ENCODE peak calls at places on chromosomes 2 and 18, in ten cellular contexts. O, W, N, T, R, A, K, J, M and P are unnamed samples.

GRCh38 chr2:215454519-215454918 is 18.7 kb upstream of the FN1 start:
- DNase-seq in O (no peak), W (no peak), N (no peak), T (peak; percentile 12), R (no peak), A (peak; percentile 11), K (no peak), J (no peak), M (peak; percentile 12), P (no peak)

GRCh38 chr2:43220229-43220981 is 6.0 kb downstream of the ZFP36L2 start:
- DNase-seq in O (no peak), W (no peak), N (no peak), T (no peak), R (no peak), A (no peak), K (no peak), J (no peak), M (peak; percentile 84), P (no peak)

GRCh38 chr2:158457826-158458616 is 1.3 kb downstream of the PKP4 start:
- DNase-seq in O (no peak), W (no peak), N (no peak), T (peak; percentile 94), R (no peak), A (peak; percentile 83), K (peak; percentile 56), J (peak; percentile 93), M (peak; percentile 66), P (peak; percentile 32)

GRCh38 chr2:41546031-41546430 is 501.8 kb upstream of the PKDCC start:
- DNase-seq in O (no peak), W (no peak), N (no peak), T (no peak), R (no peak), A (no peak), K (no peak), J (no peak), M (no peak), P (no peak)

GRCh38 chr2:29071032-29071975 is 3.0 kb downstream of the PCARE start:
- DNase-seq in O (no peak), W (no peak), N (no peak), T (no peak), R (no peak), A (no peak), K (no peak), J (no peak), M (no peak), P (no peak)

GRCh38 chr18:47911877-47912276 is 18.6 kb downstream of the SMAD2 start:
- DNase-seq in O (no peak), W (no peak), N (no peak), T (no peak), R (no peak), A (no peak), K (no peak), J (no peak), M (peak; percentile 56), P (no peak)

GRCh38 chr18:58603365-58604067 is 25.4 kb downstream of the ALPK2 start:
- DNase-seq in O (no peak), W (no peak), N (no peak), T (peak; percentile 60), R (no peak), A (no peak), K (no peak), J (no peak), M (peak; percentile 56), P (no peak)

GRCh38 chr18:12376034-12376717 is 851 bp downstream of the AFG3L2 start:
- DNase-seq in O (no peak), W (no peak), N (no peak), T (no peak), R (no peak), A (no peak), K (no peak), J (peak; percentile 76), M (peak; percentile 54), P (peak; percentile 7)

GRCh38 chr2:98180456-98180855 is 93.5 kb downstream of the VWA3B start:
- DNase-seq in O (no peak), W (no peak), N (no peak), T (no peak), R (no peak), A (no peak), K (no peak), J (no peak), M (no peak), P (no peak)

GRCh38 chr2:177056540-177056939 is 156.1 kb upstream of the HNRNPA3 start:
- DNase-seq in O (no peak), W (no peak), N (no peak), T (no peak), R (no peak), A (no peak), K (no peak), J (no peak), M (no peak), P (no peak)

GRCh38 chr2:20300656-20301055 is 50.0 kb downstream of the PUM2 start:
- DNase-seq in O (no peak), W (no peak), N (no peak), T (no peak), R (no peak), A (no peak), K (no peak), J (no peak), M (no peak), P (no peak)

GRCh38 chr2:162840598-162841246 is 2.2 kb upstream of the KCNH7 start:
- DNase-seq in O (no peak), W (no peak), N (no peak), T (peak; percentile 78), R (peak; percentile 20), A (peak; percentile 93), K (no peak), J (peak; percentile 26), M (peak; percentile 60), P (peak; percentile 20)

GRCh38 chr2:26414291-26414690 is 12.6 kb downstream of the DRC1 start:
- DNase-seq in O (no peak), W (no peak), N (no peak), T (no peak), R (no peak), A (no peak), K (no peak), J (no peak), M (no peak), P (no peak)

GRCh38 chr2:189702071-189702470 is 27.6 kb downstream of the ANKAR start:
- DNase-seq in O (no peak), W (no peak), N (no peak), T (no peak), R (no peak), A (no peak), K (no peak), J (no peak), M (no peak), P (no peak)

GRCh38 chr18:62829936-62830335 is 114.6 kb downstream of the PHLPP1 start:
- DNase-seq in O (no peak), W (peak; percentile 46), N (no peak), T (no peak), R (no peak), A (no peak), K (no peak), J (no peak), M (no peak), P (no peak)

GRCh38 chr2:108612153-108612513 is 77.9 kb downstream of the LIMS1 start:
- DNase-seq in O (no peak), W (peak; percentile 52), N (no peak), T (no peak), R (no peak), A (no peak), K (peak; percentile 72), J (no peak), M (peak; percentile 83), P (no peak)

GRCh38 chr2:236768393-236769140 is 198.9 kb downstream of the ACKR3 start:
- DNase-seq in O (peak; percentile 77), W (no peak), N (no peak), T (no peak), R (peak; percentile 76), A (no peak), K (no peak), J (no peak), M (no peak), P (no peak)

GRCh38 chr2:2796207-2796606 is 465.1 kb upstream of the MYT1L start:
- DNase-seq in O (no peak), W (no peak), N (no peak), T (no peak), R (no peak), A (no peak), K (no peak), J (peak; percentile 57), M (no peak), P (no peak)

GRCh38 chr2:234544659-234545611 is 48.1 kb upstream of the ARL4C start:
- DNase-seq in O (peak; percentile 89), W (no peak), N (peak; percentile 81), T (peak; percentile 77), R (peak; percentile 24), A (peak; percentile 77), K (peak; percentile 60), J (peak; percentile 85), M (peak; percentile 73), P (peak; percentile 49)

GRCh38 chr18:79611040-79611681 is 68.4 kb upstream of the CTDP1 start:
- DNase-seq in O (peak; percentile 74), W (peak; percentile 34), N (no peak), T (no peak), R (no peak), A (no peak), K (no peak), J (peak; percentile 54), M (no peak), P (no peak)

GRCh38 chr2:80058562-80058961 is 246.0 kb downstream of the LRRTM1 start:
- DNase-seq in O (no peak), W (no peak), N (no peak), T (no peak), R (no peak), A (no peak), K (no peak), J (no peak), M (no peak), P (no peak)

GRCh38 chr2:134207589-134208209 is 46.2 kb upstream of the MGAT5 start:
- DNase-seq in O (no peak), W (no peak), N (peak; percentile 44), T (no peak), R (no peak), A (no peak), K (peak; percentile 70), J (no peak), M (peak; percentile 64), P (peak; percentile 17)

GRCh38 chr18:31248783-31249521 is 69.0 kb upstream of the DSG1 start:
- DNase-seq in O (no peak), W (no peak), N (no peak), T (no peak), R (no peak), A (no peak), K (no peak), J (no peak), M (no peak), P (no peak)

GRCh38 chr2:19883971-19884720 is 17.6 kb downstream of the TTC32 start:
- DNase-seq in O (peak; percentile 53), W (no peak), N (no peak), T (no peak), R (no peak), A (no peak), K (no peak), J (no peak), M (no peak), P (no peak)

GRCh38 chr2:204012081-204012653 is 75.6 kb downstream of the ICOS start:
- DNase-seq in O (no peak), W (no peak), N (no peak), T (no peak), R (no peak), A (no peak), K (no peak), J (no peak), M (no peak), P (no peak)